ENCODE peak calls at places on chromosomes 16 and 17, in nine cellular contexts. One of them, this sample, is unnamed.

GRCh38 chr16:90057738-90058173 is 19.4 kb downstream of the PRDM7 start:
- DNase-seq in osteocyte: no peak
- DNase-seq in epithelial cell of proximal tubule: no peak
- DNase-seq in epithelial cell of esophagus: peak
- DNase-seq in astrocyte of the spinal cord: peak
- DNase-seq in endothelial cell of umbilical vein: no peak
- DNase-seq in A549: no peak
- DNase-seq in progenitor cell of endocrine pancreas: no peak
- DNase-seq in foreskin fibroblast: peak
- DNase-seq in this sample: peak

GRCh38 chr17:81387235-81388060 is 7.8 kb upstream of the BAHCC1 start:
- DNase-seq in progenitor cell of endocrine pancreas: no peak
- DNase-seq in osteocyte: no peak
- DNase-seq in astrocyte of the spinal cord: peak
- DNase-seq in epithelial cell of proximal tubule: no peak
- DNase-seq in epithelial cell of esophagus: no peak
- DNase-seq in A549: peak
- DNase-seq in foreskin fibroblast: peak
- DNase-seq in endothelial cell of umbilical vein: peak
- DNase-seq in this sample: peak

GRCh38 chr16:87076950-87077749 is 240.0 kb downstream of the C16orf95 start:
- DNase-seq in progenitor cell of endocrine pancreas: peak
- DNase-seq in epithelial cell of proximal tubule: no peak
- DNase-seq in epithelial cell of esophagus: peak
- DNase-seq in astrocyte of the spinal cord: peak
- DNase-seq in foreskin fibroblast: peak
- DNase-seq in A549: peak
- DNase-seq in osteocyte: peak
- DNase-seq in endothelial cell of umbilical vein: peak
- DNase-seq in this sample: peak

GRCh38 chr16:84600343-84601229 is 17.3 kb downstream of the COTL1 start:
- DNase-seq in progenitor cell of endocrine pancreas: no peak
- DNase-seq in foreskin fibroblast: peak
- DNase-seq in osteocyte: no peak
- DNase-seq in epithelial cell of proximal tubule: no peak
- DNase-seq in A549: no peak
- DNase-seq in astrocyte of the spinal cord: peak
- DNase-seq in endothelial cell of umbilical vein: peak
- DNase-seq in epithelial cell of esophagus: no peak
- DNase-seq in this sample: peak

GRCh38 chr16:85637808-85638186 is 24.7 kb downstream of the GSE1 start:
- DNase-seq in epithelial cell of proximal tubule: no peak
- DNase-seq in astrocyte of the spinal cord: no peak
- DNase-seq in progenitor cell of endocrine pancreas: no peak
- DNase-seq in osteocyte: no peak
- DNase-seq in A549: no peak
- DNase-seq in foreskin fibroblast: no peak
- DNase-seq in epithelial cell of esophagus: no peak
- DNase-seq in endothelial cell of umbilical vein: no peak
- DNase-seq in this sample: no peak

GRCh38 chr16:21283521-21284289 is 5.6 kb upstream of the CRYM start:
- DNase-seq in astrocyte of the spinal cord: peak
- DNase-seq in epithelial cell of proximal tubule: no peak
- DNase-seq in A549: peak
- DNase-seq in endothelial cell of umbilical vein: peak
- DNase-seq in foreskin fibroblast: peak
- DNase-seq in epithelial cell of esophagus: peak
- DNase-seq in progenitor cell of endocrine pancreas: peak
- DNase-seq in osteocyte: peak
- DNase-seq in this sample: peak

GRCh38 chr16:22728167-22728836 is 85.7 kb upstream of the HS3ST2 start:
- DNase-seq in epithelial cell of proximal tubule: no peak
- DNase-seq in endothelial cell of umbilical vein: peak
- DNase-seq in osteocyte: no peak
- DNase-seq in progenitor cell of endocrine pancreas: no peak
- DNase-seq in astrocyte of the spinal cord: no peak
- DNase-seq in foreskin fibroblast: peak
- DNase-seq in A549: no peak
- DNase-seq in epithelial cell of esophagus: no peak
- DNase-seq in this sample: no peak

GRCh38 chr17:21318439-21318838 is 33.9 kb downstream of the MAP2K3 start:
- DNase-seq in osteocyte: no peak
- DNase-seq in progenitor cell of endocrine pancreas: no peak
- DNase-seq in A549: no peak
- DNase-seq in epithelial cell of esophagus: no peak
- DNase-seq in foreskin fibroblast: no peak
- DNase-seq in astrocyte of the spinal cord: no peak
- DNase-seq in endothelial cell of umbilical vein: no peak
- DNase-seq in epithelial cell of proximal tubule: no peak
- DNase-seq in this sample: no peak

GRCh38 chr17:13813347-13814240 is 211.9 kb upstream of the HS3ST3A1 start:
- DNase-seq in epithelial cell of proximal tubule: no peak
- DNase-seq in epithelial cell of esophagus: no peak
- DNase-seq in astrocyte of the spinal cord: no peak
- DNase-seq in A549: no peak
- DNase-seq in foreskin fibroblast: no peak
- DNase-seq in osteocyte: no peak
- DNase-seq in endothelial cell of umbilical vein: no peak
- DNase-seq in progenitor cell of endocrine pancreas: no peak
- DNase-seq in this sample: no peak

GRCh38 chr16:85663891-85664321 is 24.8 kb downstream of the GINS2 start:
- DNase-seq in foreskin fibroblast: no peak
- DNase-seq in A549: no peak
- DNase-seq in epithelial cell of proximal tubule: no peak
- DNase-seq in epithelial cell of esophagus: no peak
- DNase-seq in progenitor cell of endocrine pancreas: no peak
- DNase-seq in astrocyte of the spinal cord: no peak
- DNase-seq in osteocyte: no peak
- DNase-seq in endothelial cell of umbilical vein: no peak
- DNase-seq in this sample: no peak

GRCh38 chr16:87824016-87824990 is 45.0 kb downstream of the SLC7A5 start:
- DNase-seq in epithelial cell of esophagus: no peak
- DNase-seq in osteocyte: no peak
- DNase-seq in endothelial cell of umbilical vein: no peak
- DNase-seq in progenitor cell of endocrine pancreas: no peak
- DNase-seq in A549: no peak
- DNase-seq in foreskin fibroblast: no peak
- DNase-seq in epithelial cell of proximal tubule: no peak
- DNase-seq in astrocyte of the spinal cord: no peak
- DNase-seq in this sample: no peak

GRCh38 chr17:79988163-79988971 is 47.3 kb downstream of the TBC1D16 start:
- DNase-seq in epithelial cell of proximal tubule: peak
- DNase-seq in astrocyte of the spinal cord: peak
- DNase-seq in foreskin fibroblast: peak
- DNase-seq in endothelial cell of umbilical vein: peak
- DNase-seq in osteocyte: no peak
- DNase-seq in epithelial cell of esophagus: peak
- DNase-seq in progenitor cell of endocrine pancreas: no peak
- DNase-seq in A549: peak
- DNase-seq in this sample: no peak

GRCh38 chr17:4161179-4161559 is 18.2 kb downstream of the CYB5D2 start:
- DNase-seq in epithelial cell of esophagus: peak
- DNase-seq in astrocyte of the spinal cord: peak
- DNase-seq in endothelial cell of umbilical vein: peak
- DNase-seq in A549: peak
- DNase-seq in progenitor cell of endocrine pancreas: no peak
- DNase-seq in epithelial cell of proximal tubule: peak
- DNase-seq in foreskin fibroblast: peak
- DNase-seq in osteocyte: no peak
- DNase-seq in this sample: no peak
- TF ChIP-seq CTCF in epithelial cell of esophagus: peak
- TF ChIP-seq CTCF in astrocyte of the spinal cord: peak
- TF ChIP-seq CTCF in endothelial cell of umbilical vein: no peak
- TF ChIP-seq CTCF in A549: no peak
- TF ChIP-seq CTCF in progenitor cell of endocrine pancreas: no peak
- TF ChIP-seq CTCF in epithelial cell of proximal tubule: peak
- TF ChIP-seq CTCF in foreskin fibroblast: peak
- TF ChIP-seq CTCF in osteocyte: peak
- TF ChIP-seq CTCF in this sample: no peak

GRCh38 chr16:51394401-51394800 is 243.3 kb upstream of the SALL1 start:
- DNase-seq in progenitor cell of endocrine pancreas: no peak
- DNase-seq in epithelial cell of proximal tubule: no peak
- DNase-seq in endothelial cell of umbilical vein: no peak
- DNase-seq in osteocyte: no peak
- DNase-seq in foreskin fibroblast: no peak
- DNase-seq in epithelial cell of esophagus: no peak
- DNase-seq in A549: no peak
- DNase-seq in astrocyte of the spinal cord: no peak
- DNase-seq in this sample: no peak
- TF ChIP-seq CTCF in progenitor cell of endocrine pancreas: no peak
- TF ChIP-seq CTCF in epithelial cell of proximal tubule: no peak
- TF ChIP-seq CTCF in endothelial cell of umbilical vein: no peak
- TF ChIP-seq CTCF in osteocyte: no peak
- TF ChIP-seq CTCF in foreskin fibroblast: no peak
- TF ChIP-seq CTCF in epithelial cell of esophagus: no peak
- TF ChIP-seq CTCF in A549: no peak
- TF ChIP-seq CTCF in astrocyte of the spinal cord: no peak
- TF ChIP-seq CTCF in this sample: no peak

GRCh38 chr17:77298811-77299210 is 158.0 kb downstream of the SEC14L1 start:
- DNase-seq in osteocyte: no peak
- DNase-seq in progenitor cell of endocrine pancreas: no peak
- DNase-seq in foreskin fibroblast: no peak
- DNase-seq in epithelial cell of esophagus: no peak
- DNase-seq in astrocyte of the spinal cord: no peak
- DNase-seq in A549: no peak
- DNase-seq in epithelial cell of proximal tubule: no peak
- DNase-seq in endothelial cell of umbilical vein: no peak
- DNase-seq in this sample: no peak
- TF ChIP-seq CTCF in osteocyte: no peak
- TF ChIP-seq CTCF in progenitor cell of endocrine pancreas: no peak
- TF ChIP-seq CTCF in foreskin fibroblast: no peak
- TF ChIP-seq CTCF in epithelial cell of esophagus: no peak
- TF ChIP-seq CTCF in astrocyte of the spinal cord: no peak
- TF ChIP-seq CTCF in A549: no peak
- TF ChIP-seq CTCF in epithelial cell of proximal tubule: no peak
- TF ChIP-seq CTCF in endothelial cell of umbilical vein: no peak
- TF ChIP-seq CTCF in this sample: no peak

DNA sequence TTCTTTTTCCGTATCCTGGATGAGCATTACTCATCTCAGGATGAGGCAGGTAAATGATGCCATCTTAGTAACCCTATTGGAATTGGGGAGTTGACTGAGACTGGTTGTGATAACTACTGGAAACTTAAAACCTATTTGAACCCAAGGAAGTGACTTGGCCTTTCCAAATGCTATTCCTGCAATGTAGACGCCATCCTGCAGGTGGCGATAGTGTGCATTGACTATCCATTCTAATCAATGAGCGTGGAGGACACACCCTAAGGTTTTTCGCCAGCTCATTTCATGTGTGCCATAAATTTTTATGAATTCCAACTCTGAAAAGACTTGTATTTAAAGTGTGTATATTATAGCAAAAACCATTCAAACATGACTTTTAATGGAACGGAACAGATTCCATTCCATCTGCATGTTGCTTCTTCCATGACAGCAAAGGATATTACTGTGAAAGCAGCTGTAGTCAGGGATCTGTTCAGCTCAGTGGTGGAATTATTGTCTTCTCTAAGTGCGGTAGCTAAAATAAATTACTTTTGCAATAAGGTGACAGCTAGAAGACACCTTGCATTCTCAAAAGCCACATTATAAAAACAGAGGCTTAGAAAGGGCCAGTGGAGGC is 55.3 kb downstream of the SYT17 start:
- DNase-seq in foreskin fibroblast: peak
- DNase-seq in endothelial cell of umbilical vein: peak
- DNase-seq in astrocyte of the spinal cord: no peak
- DNase-seq in osteocyte: no peak
- DNase-seq in A549: no peak
- DNase-seq in progenitor cell of endocrine pancreas: no peak
- DNase-seq in epithelial cell of esophagus: no peak
- DNase-seq in epithelial cell of proximal tubule: no peak
- DNase-seq in this sample: no peak
- TF ChIP-seq CTCF in foreskin fibroblast: peak
- TF ChIP-seq CTCF in endothelial cell of umbilical vein: peak
- TF ChIP-seq CTCF in astrocyte of the spinal cord: peak
- TF ChIP-seq CTCF in osteocyte: peak
- TF ChIP-seq CTCF in A549: peak
- TF ChIP-seq CTCF in progenitor cell of endocrine pancreas: peak
- TF ChIP-seq CTCF in epithelial cell of esophagus: peak
- TF ChIP-seq CTCF in epithelial cell of proximal tubule: peak
- TF ChIP-seq CTCF in this sample: peak

GRCh38 chr17:2542456-2542855 is 30.8 kb upstream of the METTL16 start:
- DNase-seq in progenitor cell of endocrine pancreas: no peak
- DNase-seq in epithelial cell of esophagus: peak
- DNase-seq in epithelial cell of proximal tubule: no peak
- DNase-seq in osteocyte: no peak
- DNase-seq in foreskin fibroblast: no peak
- DNase-seq in A549: no peak
- DNase-seq in astrocyte of the spinal cord: no peak
- DNase-seq in endothelial cell of umbilical vein: no peak
- DNase-seq in this sample: no peak
- TF ChIP-seq CTCF in progenitor cell of endocrine pancreas: no peak
- TF ChIP-seq CTCF in epithelial cell of esophagus: no peak
- TF ChIP-seq CTCF in epithelial cell of proximal tubule: no peak
- TF ChIP-seq CTCF in osteocyte: no peak
- TF ChIP-seq CTCF in foreskin fibroblast: no peak
- TF ChIP-seq CTCF in A549: no peak
- TF ChIP-seq CTCF in astrocyte of the spinal cord: no peak
- TF ChIP-seq CTCF in endothelial cell of umbilical vein: no peak
- TF ChIP-seq CTCF in this sample: no peak

DNA sequence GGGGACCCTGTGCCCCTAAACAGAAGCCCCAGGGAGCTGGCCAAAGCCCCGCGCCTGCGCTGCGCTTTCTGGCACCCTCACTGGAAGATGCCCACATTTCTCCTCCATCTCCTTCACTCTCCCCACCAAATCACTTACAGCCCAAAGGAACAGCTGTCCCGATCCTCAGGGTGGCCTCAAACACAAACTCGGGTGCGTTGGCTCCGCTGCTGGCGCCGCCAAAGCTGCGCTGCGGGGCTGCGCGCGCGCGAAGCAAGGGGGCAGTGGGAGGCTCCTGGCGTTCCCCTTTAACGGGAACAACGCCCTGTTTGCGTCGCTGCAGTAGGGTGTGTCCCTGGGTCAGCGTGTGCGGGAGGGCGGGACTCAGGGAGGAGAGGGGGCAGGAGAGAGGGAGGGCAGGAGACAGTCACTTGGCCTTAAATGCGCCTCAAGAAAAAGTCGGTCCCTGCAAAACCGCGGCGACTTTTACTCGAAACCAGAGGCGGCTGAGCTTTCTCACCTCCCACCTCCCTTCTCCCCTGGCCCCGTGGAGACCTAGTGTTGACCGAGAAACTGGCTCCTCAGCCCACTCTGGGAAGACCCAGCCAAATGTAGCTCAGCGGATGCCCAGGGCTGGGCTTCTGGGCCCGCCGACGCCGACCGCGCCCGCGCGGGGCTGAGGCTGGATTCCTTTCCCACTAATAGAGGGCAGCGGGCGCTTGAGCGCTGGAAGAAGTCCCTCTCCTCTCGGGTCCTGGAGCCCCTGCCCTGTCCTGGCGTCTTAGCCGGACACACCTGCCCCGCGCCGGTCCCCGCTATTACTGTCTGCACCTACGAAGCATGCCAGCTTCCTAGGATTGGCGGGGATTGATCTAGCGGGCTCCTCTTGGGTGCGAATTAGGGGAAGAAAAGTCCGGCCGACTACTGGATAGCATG is 2.6 kb downstream of the PMP22 start:
- DNase-seq in progenitor cell of endocrine pancreas: peak
- DNase-seq in A549: peak
- DNase-seq in epithelial cell of esophagus: peak
- DNase-seq in endothelial cell of umbilical vein: peak
- DNase-seq in foreskin fibroblast: peak
- DNase-seq in epithelial cell of proximal tubule: no peak
- DNase-seq in osteocyte: peak
- DNase-seq in astrocyte of the spinal cord: peak
- DNase-seq in this sample: no peak
- TF ChIP-seq CTCF in progenitor cell of endocrine pancreas: no peak
- TF ChIP-seq CTCF in A549: no peak
- TF ChIP-seq CTCF in epithelial cell of esophagus: no peak
- TF ChIP-seq CTCF in endothelial cell of umbilical vein: no peak
- TF ChIP-seq CTCF in foreskin fibroblast: no peak
- TF ChIP-seq CTCF in epithelial cell of proximal tubule: no peak
- TF ChIP-seq CTCF in osteocyte: peak
- TF ChIP-seq CTCF in astrocyte of the spinal cord: peak
- TF ChIP-seq CTCF in this sample: no peak

This sample was measured in GM10248.